ENCODE peak calls at places on chromosomes 1 and 21, in five cellular contexts. N, W, P, H and D are unnamed samples.

GRCh38 chr1:182301467-182302198 is 90.0 kb downstream of the GLUL start:
- DNase-seq in N (no peak), P (peak), W (peak), H (peak), D (peak)

GRCh38 chr1:54885863-54886723 is 902 bp downstream of the DHCR24 start:
- DNase-seq in W (peak), H (peak), N (peak), P (no peak), D (peak)

GRCh38 chr21:39518055-39518844 is 66.5 kb downstream of the SH3BGR start:
- DNase-seq in H (peak), W (peak), N (peak), P (peak), D (peak)

GRCh38 chr21:41622831-41623548 is 115.0 kb upstream of the TMPRSS2 start:
- DNase-seq in W (no peak), H (no peak), P (peak), N (no peak), D (no peak)

GRCh38 chr1:58432813-58433668 is 113.5 kb downstream of the OMA1 start:
- DNase-seq in P (peak), H (no peak), N (peak), W (no peak), D (no peak)

GRCh38 chr1:177082855-177083741 is 81.4 kb downstream of the ASTN1 start:
- DNase-seq in H (no peak), P (peak), N (no peak), W (no peak), D (no peak)

GRCh38 chr1:99598738-99599411 is 47.0 kb upstream of the PALMD start:
- DNase-seq in P (peak), W (no peak), N (no peak), H (peak), D (no peak)

GRCh38 chr1:62384276-62385005 is 52.4 kb upstream of the USP1 start:
- DNase-seq in N (peak), W (no peak), H (no peak), P (peak), D (no peak)

GRCh38 chr1:7497107-7497637 is 273.9 kb upstream of the VAMP3 start:
- DNase-seq in P (no peak), H (no peak), N (no peak), W (no peak), D (no peak)

GRCh38 chr21:15282666-15283065 is 217.9 kb upstream of the NRIP1 start:
- DNase-seq in W (no peak), H (no peak), P (no peak), N (no peak), D (no peak)

GRCh38 chr1:67803380-67804279 is 29.6 kb downstream of the GNG12 start:
- DNase-seq in W (no peak), N (no peak), H (no peak), P (no peak), D (no peak)

GRCh38 chr1:8481650-8482380 is 163.9 kb downstream of the SLC45A1 start:
- DNase-seq in W (no peak), H (no peak), N (no peak), P (peak), D (no peak)

GRCh38 chr1:100642826-100643225 is 76.7 kb upstream of the VCAM1 start:
- DNase-seq in H (no peak), W (no peak), P (no peak), N (no peak), D (no peak)

GRCh38 chr1:211870156-211870555 is 39.6 kb upstream of the LPGAT1 start:
- DNase-seq in W (no peak), P (no peak), N (no peak), H (no peak), D (no peak)

GRCh38 chr1:180098242-180098995 is 56.2 kb upstream of the QSOX1 start:
- DNase-seq in N (no peak), H (no peak), W (no peak), P (peak), D (no peak)

GRCh38 chr1:32496127-32496526 is 31.3 kb downstream of the ZBTB8B start:
- DNase-seq in W (no peak), P (peak), N (no peak), H (no peak), D (no peak)

GRCh38 chr1:97353094-97353493 is 567.7 kb downstream of the DPYD start:
- DNase-seq in W (no peak), P (no peak), N (no peak), H (no peak), D (no peak)

GRCh38 chr1:248196965-248197364 is at the start of gene OR2M3:
- DNase-seq in H (no peak), N (no peak), P (no peak), W (no peak), D (no peak)

GRCh38 chr1:230424440-230425251 is 1.5 kb downstream of the PGBD5 start:
- DNase-seq in N (peak), W (no peak), H (no peak), P (no peak), D (no peak)

GRCh38 chr1:67850151-67850551 is 16.9 kb upstream of the GNG12 start:
- DNase-seq in W (no peak), H (peak), N (no peak), P (peak), D (peak)

GRCh38 chr1:58308206-58308605 is 238.3 kb downstream of the OMA1 start:
- DNase-seq in N (peak), W (no peak), H (no peak), P (no peak), D (no peak)

GRCh38 chr1:114040273-114041043 is 61.2 kb downstream of the OLFML3 start:
- DNase-seq in W (no peak), H (no peak), P (no peak), N (no peak), D (no peak)

GRCh38 chr1:26584022-26584485 is 54.5 kb downstream of the RPS6KA1 start:
- DNase-seq in H (peak), N (peak), W (no peak), P (no peak), D (peak)

GRCh38 chr1:167629681-167630567 is at the start of gene RCSD1:
- DNase-seq in H (peak), P (no peak), W (no peak), N (peak), D (no peak)

GRCh38 chr1:212955098-212955497 is 4.8 kb downstream of the VASH2 start:
- DNase-seq in W (no peak), P (no peak), N (no peak), H (no peak), D (no peak)

GRCh38 chr1:22471078-22471477 is 19.4 kb downstream of the ZBTB40 start:
- DNase-seq in H (peak), N (no peak), P (peak), W (no peak), D (no peak)

GRCh38 chr1:193104496-193104905 is 713 bp downstream of the GLRX2 start:
- DNase-seq in N (peak), W (peak), H (peak), P (peak), D (peak)

GRCh38 chr1:17046043-17046657 is 7.7 kb downstream of the SDHB start:
- DNase-seq in W (peak), P (peak), N (no peak), H (peak), D (peak)

DNA sequence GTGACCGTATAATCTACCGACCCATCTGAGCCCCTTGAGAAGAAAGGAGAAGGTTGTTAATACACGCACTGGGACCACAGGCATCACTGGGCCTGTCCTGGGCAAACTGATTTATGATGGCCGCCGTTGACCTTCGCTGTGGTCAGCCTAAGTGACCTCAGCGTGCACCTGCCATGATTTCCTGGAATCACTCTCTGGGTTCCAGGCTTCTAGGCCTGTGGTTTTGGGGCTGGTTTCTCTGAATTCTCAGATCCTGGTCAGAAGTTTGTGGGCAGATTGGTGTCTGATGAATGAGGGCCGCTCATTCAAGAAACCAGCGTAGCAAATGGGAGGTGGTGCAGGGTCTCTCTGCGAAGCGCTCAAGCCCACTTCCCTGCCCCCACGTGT is 64.0 kb downstream of the SIK1 start:
- DNase-seq in H (peak), N (no peak), W (no peak), P (no peak), D (no peak)
- H2AFZ ChIP-seq in H (no peak), N (no peak), W (no peak), P (no peak), D (no peak)

GRCh38 chr1:225533238-225533637 is 105.4 kb upstream of the LBR start:
- DNase-seq in P (peak), W (no peak), N (no peak), H (no peak), D (no peak)
- H3K27ac ChIP-seq in P (no peak), W (no peak), N (no peak), H (no peak), D (no peak)

DNA sequence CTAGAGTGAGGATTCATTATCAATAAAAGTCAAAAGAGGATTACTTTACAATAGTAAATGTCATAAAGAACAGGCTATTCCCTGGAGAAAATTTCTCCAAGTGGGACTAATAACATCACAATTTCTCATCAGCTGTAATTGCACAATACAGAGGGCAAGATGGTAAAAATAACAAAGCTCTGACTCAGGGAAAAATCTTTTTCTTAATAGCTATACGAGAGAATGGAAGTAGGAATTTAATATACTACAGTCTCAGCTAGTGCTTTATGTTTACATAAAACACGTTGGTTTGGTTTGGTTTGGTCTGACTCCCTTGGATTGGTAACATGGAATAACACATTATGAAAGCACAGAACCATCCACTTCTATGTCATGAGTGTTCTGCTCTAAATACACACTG is 397.6 kb downstream of the LRRIQ3 start:
- DNase-seq in N (no peak), H (no peak), W (no peak), P (no peak), D (no peak)
- TF ChIP-seq CEBPB in N (no peak), H (no peak), W (no peak), P (peak), D (no peak)

DNA sequence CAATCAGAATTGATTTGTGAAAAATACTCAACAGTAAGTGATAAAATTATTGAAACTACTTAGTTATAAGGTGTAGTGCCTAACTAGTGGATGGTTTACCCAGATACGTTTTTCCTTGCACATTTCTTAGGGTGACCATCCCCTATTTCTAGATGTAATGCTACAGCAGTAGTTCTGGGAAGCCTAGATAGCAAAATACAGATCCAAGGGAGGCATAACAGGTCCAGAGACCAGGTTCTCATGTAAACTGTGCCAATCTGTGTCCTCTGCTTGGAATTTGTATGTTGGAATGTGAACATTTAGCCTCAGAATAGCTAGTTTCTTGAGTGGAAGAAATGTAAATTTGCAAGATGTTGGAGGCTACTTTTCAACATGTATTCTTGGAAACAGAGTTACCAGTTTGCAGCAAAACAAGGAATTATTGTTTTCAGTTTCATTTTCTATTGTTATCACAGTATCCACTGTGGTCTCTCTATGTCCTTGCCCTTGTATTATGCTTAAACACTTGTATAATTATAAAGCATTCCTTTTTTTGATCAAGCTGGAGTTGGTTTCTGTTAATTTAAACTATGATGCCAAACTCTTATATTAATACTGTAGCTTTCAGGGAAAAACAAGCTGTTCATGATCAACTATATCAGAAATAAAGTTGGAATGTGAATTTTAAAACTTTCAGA is 102.0 kb upstream of the BRINP3 start:
- DNase-seq in W (no peak), P (no peak), N (no peak), H (no peak), D (no peak)
- H2AFZ ChIP-seq in W (no peak), P (peak), N (peak), H (no peak), D (no peak)